ENCODE peak calls at places on chromosomes 3 and 15, in five cellular contexts. L is astrocyte of the spinal cord, U is OCI-LY7, Z is psoas muscle, R is endothelial cell. J is an unnamed sample.

GRCh38 chr15:77497108-77497737 is 76.5 kb downstream of the HMG20A start:
- DNase-seq in L (peak), U (no peak), Z (peak), R (no peak), J (no peak)

GRCh38 chr3:105866656-105867653 is 1.9 kb downstream of the CBLB start:
- DNase-seq in L (peak), U (peak), Z (no peak), R (no peak), J (peak)

GRCh38 chr3:70519005-70519404 is 206.6 kb upstream of the MDFIC2 start:
- DNase-seq in L (no peak), U (no peak), Z (no peak), R (no peak), J (no peak)

GRCh38 chr3:193963808-193964516 is 172.0 kb upstream of the HES1 start:
- DNase-seq in L (no peak), U (no peak), Z (no peak), R (no peak), J (peak)

GRCh38 chr15:80199366-80199765 is 46.6 kb downstream of the FAH start:
- DNase-seq in L (no peak), U (no peak), Z (no peak), R (no peak), J (no peak)

GRCh38 chr3:197701851-197702250 is 34.9 kb downstream of the RUBCN start:
- DNase-seq in L (no peak), U (no peak), Z (no peak), R (no peak), J (no peak)

GRCh38 chr15:97502038-97502437 is 458.5 kb upstream of the ARRDC4 start:
- DNase-seq in L (peak), U (no peak), Z (no peak), R (no peak), J (no peak)

GRCh38 chr15:48559270-48559669 is 86.2 kb downstream of the FBN1 start:
- DNase-seq in L (peak), U (no peak), Z (peak), R (no peak), J (no peak)

GRCh38 chr3:194682651-194683310 is 2.9 kb upstream of the FAM43A start:
- DNase-seq in L (peak), U (peak), Z (peak), R (peak), J (peak)

GRCh38 chr3:171980578-171981270 is 58.7 kb upstream of the FNDC3B start:
- DNase-seq in L (no peak), U (peak), Z (no peak), R (no peak), J (no peak)

GRCh38 chr15:60972866-60973265 is 256.2 kb downstream of the RORA start:
- DNase-seq in L (peak), U (no peak), Z (no peak), R (no peak), J (no peak)

GRCh38 chr15:100113351-100114075 is 228.3 kb downstream of the ADAMTS17 start:
- DNase-seq in L (no peak), U (no peak), Z (no peak), R (no peak), J (no peak)

GRCh38 chr3:143476965-143477640 is 357.5 kb downstream of the CHST2 start:
- DNase-seq in L (no peak), U (no peak), Z (no peak), R (no peak), J (no peak)

GRCh38 chr15:26771917-26772587 is 814 bp downstream of the GABRB3 start:
- DNase-seq in L (no peak), U (no peak), Z (no peak), R (peak), J (no peak)

GRCh38 chr3:126081618-126082333 is 2.1 kb downstream of the SLC41A3 start:
- DNase-seq in L (peak), U (peak), Z (peak), R (no peak), J (no peak)

GRCh38 chr3:51385621-51386091 is 565 bp downstream of the MANF start:
- DNase-seq in L (no peak), U (peak), Z (no peak), R (no peak), J (no peak)

GRCh38 chr3:52063026-52063723 is 6.8 kb upstream of the DUSP7 start:
- DNase-seq in L (no peak), U (no peak), Z (no peak), R (no peak), J (no peak)

GRCh38 chr3:161069441-161070251 is 35.5 kb downstream of the B3GALNT1 start:
- DNase-seq in L (peak), U (peak), Z (no peak), R (no peak), J (peak)

GRCh38 chr3:168065569-168065968 is 30.2 kb downstream of the GOLIM4 start:
- DNase-seq in L (no peak), U (no peak), Z (no peak), R (no peak), J (no peak)

GRCh38 chr15:37093480-37094410 is 6.6 kb downstream of the MEIS2 start:
- DNase-seq in L (peak), U (no peak), Z (no peak), R (no peak), J (no peak)

GRCh38 chr3:166785851-166786250 is 594.2 kb downstream of the ZBBX start:
- DNase-seq in L (no peak), U (no peak), Z (no peak), R (no peak), J (no peak)

GRCh38 chr3:57089043-57089442 is 28.6 kb downstream of the SPATA12 start:
- DNase-seq in L (no peak), U (no peak), Z (no peak), R (no peak), J (no peak)

GRCh38 chr15:92665100-92665555 is 9.6 kb upstream of the FAM174B start:
- DNase-seq in L (no peak), U (no peak), Z (no peak), R (no peak), J (no peak)

GRCh38 chr15:96362001-96362758 is 31.7 kb downstream of the NR2F2 start:
- DNase-seq in L (no peak), U (no peak), Z (no peak), R (no peak), J (peak)

GRCh38 chr15:90338483-90338980 is 13.6 kb upstream of the ZNF774 start:
- DNase-seq in L (no peak), U (no peak), Z (no peak), R (no peak), J (no peak)

GRCh38 chr3:127949446-127949845 is 34.4 kb downstream of the KBTBD12 start:
- DNase-seq in L (no peak), U (no peak), Z (no peak), R (no peak), J (no peak)

GRCh38 chr3:133620066-133620784 is 41.5 kb downstream of the TOPBP1 start:
- DNase-seq in L (no peak), U (peak), Z (no peak), R (no peak), J (peak)

GRCh38 chr3:72303926-72304325 is 519.0 kb upstream of the PROK2 start:
- DNase-seq in L (peak), U (no peak), Z (no peak), R (peak), J (no peak)

DNA sequence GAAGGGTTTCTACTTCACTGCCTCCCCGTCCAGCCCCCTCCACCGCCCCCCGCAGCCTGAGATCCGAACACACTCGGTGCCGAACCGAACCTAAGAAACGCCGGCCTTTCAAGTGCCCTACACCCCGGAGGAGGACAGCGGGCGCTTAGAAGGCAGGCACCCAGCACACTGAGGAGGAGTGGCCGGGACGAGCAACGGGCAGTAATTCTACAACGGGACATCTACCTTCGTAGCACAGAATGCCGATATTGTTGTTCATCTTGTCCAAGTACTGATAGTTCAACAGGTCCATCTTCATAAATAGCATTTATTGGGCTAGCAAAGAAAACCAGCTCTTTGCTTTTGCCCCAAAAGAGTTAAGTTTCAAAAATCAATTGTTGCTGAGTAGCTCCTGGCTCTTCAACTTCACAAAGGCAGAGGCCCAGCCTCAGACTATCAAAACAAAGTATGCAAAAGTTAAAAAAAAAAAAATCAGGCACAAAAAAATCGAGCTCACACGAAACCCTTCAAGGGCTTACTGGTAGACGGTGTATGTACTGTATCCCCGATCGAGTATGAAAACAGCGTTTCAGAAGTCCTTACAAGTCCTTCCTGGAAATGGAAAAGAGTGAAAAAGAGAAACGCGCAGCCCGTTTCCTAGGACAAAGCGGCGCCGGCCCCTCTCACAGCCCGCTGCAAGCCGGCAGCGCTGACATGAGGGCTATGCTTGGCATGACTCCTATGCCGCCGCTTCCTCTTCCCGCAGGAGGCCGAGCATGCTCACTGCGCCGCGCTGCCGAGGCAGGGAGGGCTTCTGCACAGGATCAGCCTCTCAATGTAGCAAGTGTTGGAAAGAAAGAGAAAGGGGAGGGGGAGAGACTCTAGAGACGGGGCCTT is at the start of gene VGLL4:
- DNase-seq in L (peak), U (peak), Z (peak), R (peak), J (peak)
- TF ChIP-seq CTCF in L (peak), U (peak), Z (peak), R (no peak), J (no peak)

GRCh38 chr3:2354702-2355101 is 256.0 kb downstream of the CNTN4 start:
- DNase-seq in L (peak), U (no peak), Z (no peak), R (no peak), J (no peak)
- TF ChIP-seq CTCF in L (no peak), U (no peak), Z (no peak), R (no peak), J (no peak)

GRCh38 chr3:30688776-30689175 is 82.4 kb downstream of the TGFBR2 start:
- DNase-seq in L (no peak), U (no peak), Z (no peak), R (no peak), J (no peak)
- TF ChIP-seq CTCF in L (no peak), U (no peak), Z (no peak), R (no peak), J (no peak)

GRCh38 chr3:124281453-124282316 is 289.8 kb upstream of the ROPN1 start:
- DNase-seq in L (peak), U (peak), Z (no peak), R (no peak), J (peak)
- TF ChIP-seq CTCF in L (peak), U (peak), Z (peak), R (no peak), J (peak)

GRCh38 chr3:108090066-108090700 is 648 bp downstream of the CD47 start:
- DNase-seq in L (peak), U (peak), Z (no peak), R (peak), J (peak)

GRCh38 chr3:108092556-108092955 is 1.7 kb upstream of the CD47 start:
- DNase-seq in L (no peak), U (no peak), Z (no peak), R (no peak), J (no peak)

GRCh38 chr3:108091498-108092259 is 848 bp upstream of the CD47 start:
- DNase-seq in L (no peak), U (peak), Z (no peak), R (no peak), J (no peak)

GRCh38 chr3:108089544-108089943 is 1.3 kb downstream of the CD47 start:
- DNase-seq in L (no peak), U (peak), Z (no peak), R (no peak), J (no peak)

GRCh38 chr3:108090701-108091497 is at the start of gene CD47:
- DNase-seq in L (peak), U (peak), Z (peak), R (peak), J (peak)
- TF ChIP-seq CTCF in L (no peak), U (peak), Z (no peak), R (no peak), J (no peak)

DNA sequence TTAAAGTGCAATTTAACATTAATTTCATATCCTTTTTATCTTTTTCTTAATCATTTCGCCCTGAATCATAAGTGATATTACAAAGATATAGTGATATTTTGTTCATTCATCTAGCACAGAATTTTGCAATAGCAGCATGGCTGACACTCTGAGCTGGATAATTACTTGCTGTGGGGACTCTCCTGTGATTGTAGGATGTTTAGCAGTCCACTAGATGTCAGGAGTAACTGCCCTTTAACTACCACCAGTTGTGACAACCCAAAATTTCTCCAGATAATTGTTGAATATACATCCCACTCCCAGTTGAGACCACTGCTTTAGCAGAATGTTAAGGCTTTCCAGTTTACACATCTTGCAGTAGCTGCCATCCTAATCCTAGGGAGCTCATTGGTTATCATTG is 196.8 kb upstream of the MBNL1 start:
- DNase-seq in L (peak), U (peak), Z (no peak), R (peak), J (peak)
- TF ChIP-seq CTCF in L (peak), U (peak), Z (peak), R (no peak), J (peak)

J was measured in GM20000.